ENCODE peak calls at places on chromosomes 5 and 9, in seven cellular contexts. One of them, this sample, is unnamed.

GRCh38 chr9:96022445-96023031 is 147.0 kb downstream of the ERCC6L2 start:
- DNase-seq in pancreas: no peak
- DNase-seq in cardiac fibroblast: no peak
- DNase-seq in heart right ventricle: peak; percentile 34
- DNase-seq in lung: peak; percentile 52
- DNase-seq in OCI-LY7: no peak
- DNase-seq in lower leg skin: no peak
- DNase-seq in this sample: no peak

GRCh38 chr5:5409151-5409810 is 13.2 kb upstream of the ICE1 start:
- DNase-seq in lung: no peak
- DNase-seq in cardiac fibroblast: no peak
- DNase-seq in lower leg skin: no peak
- DNase-seq in OCI-LY7: peak; percentile 83
- DNase-seq in heart right ventricle: no peak
- DNase-seq in pancreas: no peak
- DNase-seq in this sample: peak; percentile 50

GRCh38 chr5:180284161-180284560 is 7.7 kb downstream of the MAPK9 start:
- DNase-seq in lung: no peak
- DNase-seq in heart right ventricle: no peak
- DNase-seq in OCI-LY7: no peak
- DNase-seq in pancreas: no peak
- DNase-seq in lower leg skin: no peak
- DNase-seq in cardiac fibroblast: no peak
- DNase-seq in this sample: no peak

GRCh38 chr9:133514475-133515239 is 10.1 kb downstream of the MYMK start:
- DNase-seq in lung: no peak
- DNase-seq in lower leg skin: no peak
- DNase-seq in OCI-LY7: no peak
- DNase-seq in pancreas: peak; percentile 59
- DNase-seq in heart right ventricle: peak; percentile 54
- DNase-seq in cardiac fibroblast: no peak
- DNase-seq in this sample: no peak

GRCh38 chr5:78361226-78361993 is 993 bp downstream of the SCAMP1 start:
- DNase-seq in heart right ventricle: peak; percentile 66
- DNase-seq in pancreas: no peak
- DNase-seq in OCI-LY7: peak; percentile 47
- DNase-seq in lung: peak; percentile 49
- DNase-seq in lower leg skin: no peak
- DNase-seq in cardiac fibroblast: peak; percentile 64
- DNase-seq in this sample: peak; percentile 84

GRCh38 chr5:143064207-143064606 is 294.0 kb downstream of the ARHGAP26 start:
- DNase-seq in lung: no peak
- DNase-seq in cardiac fibroblast: peak; percentile 80
- DNase-seq in OCI-LY7: no peak
- DNase-seq in heart right ventricle: no peak
- DNase-seq in pancreas: no peak
- DNase-seq in lower leg skin: no peak
- DNase-seq in this sample: peak; percentile 81

GRCh38 chr5:158033076-158033475 is 174.1 kb upstream of the CLINT1 start:
- DNase-seq in OCI-LY7: no peak
- DNase-seq in lower leg skin: no peak
- DNase-seq in lung: no peak
- DNase-seq in cardiac fibroblast: no peak
- DNase-seq in pancreas: no peak
- DNase-seq in heart right ventricle: no peak
- DNase-seq in this sample: no peak

GRCh38 chr9:32644698-32645097 is 9.2 kb upstream of the TAF1L start:
- DNase-seq in pancreas: no peak
- DNase-seq in lung: no peak
- DNase-seq in heart right ventricle: no peak
- DNase-seq in lower leg skin: no peak
- DNase-seq in cardiac fibroblast: peak; percentile 86
- DNase-seq in OCI-LY7: no peak
- DNase-seq in this sample: peak; percentile 88

GRCh38 chr9:100170085-100170484 is 71.0 kb downstream of the INVS start:
- DNase-seq in lower leg skin: no peak
- DNase-seq in heart right ventricle: no peak
- DNase-seq in OCI-LY7: no peak
- DNase-seq in cardiac fibroblast: peak; percentile 61
- DNase-seq in lung: no peak
- DNase-seq in pancreas: no peak
- DNase-seq in this sample: peak; percentile 54

GRCh38 chr9:116984111-116984510 is 297.0 kb downstream of the TRIM32 start:
- DNase-seq in cardiac fibroblast: no peak
- DNase-seq in lung: no peak
- DNase-seq in heart right ventricle: no peak
- DNase-seq in lower leg skin: no peak
- DNase-seq in pancreas: no peak
- DNase-seq in OCI-LY7: no peak
- DNase-seq in this sample: no peak

GRCh38 chr9:118785456-118785855 is 583.8 kb downstream of the BRINP1 start:
- DNase-seq in lung: no peak
- DNase-seq in heart right ventricle: no peak
- DNase-seq in lower leg skin: no peak
- DNase-seq in pancreas: no peak
- DNase-seq in cardiac fibroblast: no peak
- DNase-seq in OCI-LY7: no peak
- DNase-seq in this sample: no peak

DNA sequence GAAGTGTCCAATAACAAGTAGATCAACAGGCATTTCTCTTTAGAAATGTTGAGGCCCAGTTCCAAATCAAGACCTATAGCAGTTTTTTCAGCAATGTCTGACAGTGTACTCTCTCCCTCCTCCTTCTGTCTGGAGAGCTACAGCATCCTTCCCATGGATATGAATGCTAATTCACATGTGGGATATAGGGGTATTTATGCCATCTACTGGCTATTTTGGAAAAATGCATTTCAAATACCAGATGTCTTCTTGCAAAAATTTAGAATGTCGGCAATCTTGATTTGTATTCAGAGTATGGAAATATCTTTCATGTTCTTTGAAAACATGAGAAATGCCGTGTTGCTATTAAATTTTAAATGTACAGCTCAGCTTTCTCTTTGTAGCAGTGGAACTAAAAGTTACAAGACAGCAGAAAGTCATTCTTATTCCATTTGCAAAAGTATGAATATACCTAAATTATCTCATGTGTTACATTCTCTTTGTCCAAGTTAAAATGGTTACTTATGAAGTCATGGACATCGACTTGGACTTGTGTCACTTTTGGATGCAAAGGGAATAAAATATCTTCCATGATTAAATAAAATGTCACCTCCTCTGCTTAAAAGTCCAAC is 647.8 kb downstream of the TAF11L14 start:
- DNase-seq in lung: no peak
- DNase-seq in heart right ventricle: no peak
- DNase-seq in cardiac fibroblast: peak; percentile 76
- DNase-seq in pancreas: no peak
- DNase-seq in OCI-LY7: peak; percentile 25
- DNase-seq in lower leg skin: no peak
- DNase-seq in this sample: peak; percentile 63
- TF ChIP-seq CTCF in lung: no peak
- TF ChIP-seq CTCF in heart right ventricle: no peak
- TF ChIP-seq CTCF in cardiac fibroblast: peak; percentile 44
- TF ChIP-seq CTCF in pancreas: no peak
- TF ChIP-seq CTCF in OCI-LY7: peak; percentile 79
- TF ChIP-seq CTCF in lower leg skin: no peak
- TF ChIP-seq CTCF in this sample: peak; percentile 59

GRCh38 chr5:54646285-54647101 is 128.9 kb downstream of the SNX18 start:
- DNase-seq in lung: peak; percentile 59
- DNase-seq in lower leg skin: peak; percentile 94
- DNase-seq in pancreas: no peak
- DNase-seq in heart right ventricle: peak; percentile 83
- DNase-seq in OCI-LY7: peak; percentile 91
- DNase-seq in cardiac fibroblast: peak; percentile 90
- DNase-seq in this sample: peak; percentile 68
- H3K4me3 ChIP-seq in lung: no peak overlapping the region
- H3K4me3 ChIP-seq in lower leg skin: no peak overlapping the region
- H3K4me3 ChIP-seq in pancreas: no peak overlapping the region
- H3K4me3 ChIP-seq in heart right ventricle: peak overlapping the region; percentile 23
- H3K4me3 ChIP-seq in OCI-LY7: peak overlapping the region; percentile 62
- H3K4me3 ChIP-seq in cardiac fibroblast: no peak overlapping the region
- H3K4me3 ChIP-seq in this sample: no peak overlapping the region

GRCh38 chr9:94806307-94806893 is 79.9 kb downstream of the AOPEP start:
- DNase-seq in lower leg skin: no peak
- DNase-seq in pancreas: no peak
- DNase-seq in OCI-LY7: no peak
- DNase-seq in heart right ventricle: no peak
- DNase-seq in lung: no peak
- DNase-seq in cardiac fibroblast: peak; percentile 48
- DNase-seq in this sample: no peak

GRCh38 chr9:94804316-94804715 is 77.8 kb downstream of the AOPEP start:
- DNase-seq in OCI-LY7: no peak
- DNase-seq in cardiac fibroblast: no peak
- DNase-seq in heart right ventricle: no peak
- DNase-seq in pancreas: no peak
- DNase-seq in lower leg skin: no peak
- DNase-seq in lung: no peak
- DNase-seq in this sample: no peak

GRCh38 chr9:94804917-94805544 is 78.5 kb downstream of the AOPEP start:
- DNase-seq in cardiac fibroblast: no peak
- DNase-seq in lower leg skin: no peak
- DNase-seq in pancreas: no peak
- DNase-seq in heart right ventricle: no peak
- DNase-seq in lung: no peak
- DNase-seq in OCI-LY7: peak; percentile 5
- DNase-seq in this sample: no peak

GRCh38 chr9:94807556-94807955 is 81.1 kb downstream of the AOPEP start:
- DNase-seq in lung: no peak
- DNase-seq in cardiac fibroblast: peak; percentile 48
- DNase-seq in OCI-LY7: no peak
- DNase-seq in pancreas: no peak
- DNase-seq in heart right ventricle: no peak
- DNase-seq in lower leg skin: no peak
- DNase-seq in this sample: no peak

DNA sequence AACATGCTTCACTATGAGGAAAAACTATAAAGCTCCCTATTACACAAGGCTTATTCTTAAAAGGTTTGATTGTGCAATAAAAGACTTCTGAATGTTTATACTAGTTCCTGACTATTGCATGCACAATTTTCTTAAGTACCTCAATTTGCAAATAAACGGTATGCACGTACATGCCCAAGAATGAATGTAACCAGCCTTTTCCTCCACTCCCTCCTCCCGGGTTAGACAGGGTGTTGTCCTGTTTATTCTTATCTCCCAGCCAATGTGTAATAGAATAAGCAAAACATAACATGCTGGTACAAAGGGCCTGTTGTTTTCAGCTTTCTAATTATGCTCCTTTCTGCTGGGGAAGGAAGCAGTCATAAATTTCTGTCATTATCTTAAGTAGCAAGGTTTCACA is 79.1 kb downstream of the AOPEP start:
- DNase-seq in heart right ventricle: no peak
- DNase-seq in lower leg skin: no peak
- DNase-seq in OCI-LY7: no peak
- DNase-seq in cardiac fibroblast: peak; percentile 96
- DNase-seq in pancreas: no peak
- DNase-seq in lung: peak; percentile 54
- DNase-seq in this sample: peak; percentile 85
- TF ChIP-seq CTCF in heart right ventricle: no peak
- TF ChIP-seq CTCF in lower leg skin: no peak
- TF ChIP-seq CTCF in OCI-LY7: no peak
- TF ChIP-seq CTCF in cardiac fibroblast: no peak
- TF ChIP-seq CTCF in pancreas: no peak
- TF ChIP-seq CTCF in lung: no peak
- TF ChIP-seq CTCF in this sample: no peak

GRCh38 chr5:34698754-34699153 is 42.6 kb downstream of the RAI14 start:
- DNase-seq in lung: no peak
- DNase-seq in lower leg skin: peak; percentile 40
- DNase-seq in OCI-LY7: no peak
- DNase-seq in heart right ventricle: no peak
- DNase-seq in pancreas: no peak
- DNase-seq in cardiac fibroblast: no peak
- DNase-seq in this sample: no peak
- H3K4me3 ChIP-seq in lung: no peak overlapping the region
- H3K4me3 ChIP-seq in lower leg skin: no peak overlapping the region
- H3K4me3 ChIP-seq in OCI-LY7: no peak overlapping the region
- H3K4me3 ChIP-seq in heart right ventricle: no peak overlapping the region
- H3K4me3 ChIP-seq in pancreas: no peak overlapping the region
- H3K4me3 ChIP-seq in cardiac fibroblast: no peak overlapping the region
- H3K4me3 ChIP-seq in this sample: no peak overlapping the region

DNA sequence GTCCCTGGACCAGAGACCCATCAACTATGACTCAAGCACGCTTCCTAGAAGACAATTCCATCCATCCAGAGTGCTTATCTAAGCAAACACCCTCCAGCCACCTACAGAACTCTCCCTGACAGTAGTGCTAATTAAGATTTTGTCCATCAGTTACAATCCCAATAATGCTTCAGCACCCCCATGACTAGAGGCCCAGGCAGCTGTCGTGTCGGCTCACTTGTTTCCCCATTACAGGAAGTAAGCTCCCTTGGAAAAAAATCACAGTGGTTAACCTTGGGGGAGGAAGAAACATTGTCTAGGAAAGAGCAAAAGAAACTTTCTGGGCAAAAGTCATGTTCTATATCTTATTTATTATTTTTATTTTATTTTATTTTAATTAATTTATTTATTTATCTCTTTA is 108.8 kb upstream of the LPAR1 start:
- DNase-seq in lung: no peak
- DNase-seq in cardiac fibroblast: no peak
- DNase-seq in heart right ventricle: no peak
- DNase-seq in pancreas: no peak
- DNase-seq in OCI-LY7: no peak
- DNase-seq in lower leg skin: no peak
- DNase-seq in this sample: no peak
- TF ChIP-seq CTCF in lung: no peak
- TF ChIP-seq CTCF in cardiac fibroblast: no peak
- TF ChIP-seq CTCF in heart right ventricle: no peak
- TF ChIP-seq CTCF in pancreas: no peak
- TF ChIP-seq CTCF in OCI-LY7: no peak
- TF ChIP-seq CTCF in lower leg skin: no peak
- TF ChIP-seq CTCF in this sample: no peak

GRCh38 chr9:21255538-21256212 is 15.9 kb upstream of the IFNA14 start:
- DNase-seq in lung: no peak
- DNase-seq in lower leg skin: no peak
- DNase-seq in pancreas: no peak
- DNase-seq in OCI-LY7: no peak
- DNase-seq in cardiac fibroblast: no peak
- DNase-seq in heart right ventricle: no peak
- DNase-seq in this sample: no peak

GRCh38 chr9:21252727-21253547 is 13.1 kb upstream of the IFNA14 start:
- DNase-seq in lung: peak; percentile 33
- DNase-seq in lower leg skin: peak; percentile 86
- DNase-seq in pancreas: no peak
- DNase-seq in OCI-LY7: peak; percentile 18
- DNase-seq in heart right ventricle: peak; percentile 32
- DNase-seq in cardiac fibroblast: peak; percentile 51
- DNase-seq in this sample: peak; percentile 26

GRCh38 chr9:21251162-21251561 is 11.4 kb upstream of the IFNA14 start:
- DNase-seq in pancreas: no peak
- DNase-seq in heart right ventricle: no peak
- DNase-seq in lung: no peak
- DNase-seq in cardiac fibroblast: no peak
- DNase-seq in OCI-LY7: no peak
- DNase-seq in lower leg skin: no peak
- DNase-seq in this sample: no peak

DNA sequence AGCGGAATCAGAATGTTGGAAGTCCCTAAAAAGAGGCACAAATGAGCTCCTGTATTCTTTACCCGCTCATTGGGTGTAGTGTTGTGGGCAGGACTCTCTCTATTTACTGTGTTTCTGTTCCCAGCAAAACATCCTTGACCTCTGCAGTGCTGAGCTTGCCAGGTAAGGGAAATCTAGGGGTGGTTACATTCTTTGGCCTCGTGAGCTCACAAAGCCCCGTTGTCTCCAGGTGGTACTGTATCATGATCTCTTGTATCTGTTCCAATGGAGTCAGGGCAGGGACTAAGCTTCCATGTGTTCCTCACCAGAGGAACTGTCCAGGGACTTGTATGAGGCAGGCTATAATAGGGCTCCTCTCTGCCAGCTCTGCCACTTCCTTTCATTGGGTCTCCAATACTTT is 11.8 kb upstream of the IFNA14 start:
- DNase-seq in lower leg skin: no peak
- DNase-seq in heart right ventricle: no peak
- DNase-seq in pancreas: no peak
- DNase-seq in cardiac fibroblast: no peak
- DNase-seq in OCI-LY7: no peak
- DNase-seq in lung: no peak
- DNase-seq in this sample: no peak
- H3K4me3 ChIP-seq in lower leg skin: no peak overlapping the region
- H3K4me3 ChIP-seq in heart right ventricle: no peak overlapping the region
- H3K4me3 ChIP-seq in pancreas: no peak overlapping the region
- H3K4me3 ChIP-seq in cardiac fibroblast: no peak overlapping the region
- H3K4me3 ChIP-seq in OCI-LY7: no peak overlapping the region
- H3K4me3 ChIP-seq in lung: no peak overlapping the region
- H3K4me3 ChIP-seq in this sample: no peak overlapping the region

This sample was measured in fibroblast of mammary gland.